ENCODE peak calls at places on chromosomes 3 and 15, in five cellular contexts. M is activated CD8-positive, alpha-beta T cell treated with anti-CD3 and anti-CD28 coated beads, Interleukin-2, amount 10 ng/mL, durations not matched to agents 7 days and 5 days; T is stimulated activated CD4-positive, alpha-beta T cell treated with anti-CD3 and anti-CD28 coated beads, Interleukin-15, amount 100 ng/mL, for 24 hours; U is B cell; D is activated T-helper 1 cell treated with anti-CD3 and anti-CD28 coated beads, Interleukin-12 subunit alpha, Interleukin-12 subunit beta, Interleukin-2, Interleukin-4 antibody, amounts not matched to agents 30 ng/mL and 10 ng/mL and 1 ng/mL, durations not matched to agents 14 hours and 24 hours and 36 hours. S is an unnamed sample.
A peak's percentile ranks its signal among the peaks of the same experiment; 100 is the strongest.

GRCh38 chr15:98712845-98713584 is 64.7 kb downstream of the IGF1R start:
- DNase-seq in M (no peak), T (no peak), U (no peak), D (no peak), S (no peak)

GRCh38 chr3:41334426-41334825 is 135.1 kb downstream of the CTNNB1 start:
- DNase-seq in M (no peak), T (no peak), U (no peak), D (no peak), S (peak; percentile 41)

GRCh38 chr3:168123211-168124173 is 27.8 kb upstream of the GOLIM4 start:
- DNase-seq in M (no peak), T (no peak), U (no peak), D (no peak), S (no peak)

GRCh38 chr3:100260685-100261480 is at the start of gene TBC1D23:
- DNase-seq in M (peak; percentile 99), T (peak; percentile 98), U (peak; percentile 99), D (peak; percentile 97), S (peak; percentile 100)

GRCh38 chr3:161104561-161105551 is at the start of gene B3GALNT1:
- DNase-seq in M (peak; percentile 63), T (peak; percentile 47), U (no peak), D (peak; percentile 5), S (peak; percentile 84)

GRCh38 chr3:77475545-77475944 is 435.6 kb downstream of the ROBO2 start:
- DNase-seq in M (no peak), T (no peak), U (no peak), D (no peak), S (no peak)

GRCh38 chr3:189701934-189702693 is 70.9 kb downstream of the TP63 start:
- DNase-seq in M (no peak), T (no peak), U (no peak), D (no peak), S (peak; percentile 81)

GRCh38 chr15:66943456-66944095 is 121.8 kb upstream of the SMAD3 start:
- DNase-seq in M (no peak), T (no peak), U (no peak), D (no peak), S (no peak)

GRCh38 chr15:25990245-25990644 is 127.1 kb upstream of the ATP10A start:
- DNase-seq in M (no peak), T (no peak), U (no peak), D (no peak), S (no peak)

GRCh38 chr3:120428904-120429303 is 21.9 kb downstream of the FSTL1 start:
- DNase-seq in M (no peak), T (no peak), U (no peak), D (no peak), S (no peak)

GRCh38 chr3:141065258-141065657 is 14.1 kb downstream of the SPSB4 start:
- DNase-seq in M (no peak), T (no peak), U (no peak), D (no peak), S (no peak)

GRCh38 chr15:40878785-40879184 is 4.8 kb upstream of the RHOV start:
- DNase-seq in M (peak; percentile 34), T (peak; percentile 40), U (no peak), D (peak; percentile 51), S (peak; percentile 73)

GRCh38 chr3:150495149-150495548 is 51.1 kb downstream of the SERP1 start:
- DNase-seq in M (no peak), T (no peak), U (no peak), D (no peak), S (no peak)

GRCh38 chr3:182596673-182597410 is 196.5 kb upstream of the ATP11B start:
- DNase-seq in M (no peak), T (no peak), U (no peak), D (no peak), S (no peak)

GRCh38 chr3:135034881-135035440 is 239.9 kb downstream of the EPHB1 start:
- DNase-seq in M (no peak), T (no peak), U (no peak), D (no peak), S (no peak)

GRCh38 chr3:99957086-99957821 is 139.6 kb downstream of the CMSS1 start:
- DNase-seq in M (no peak), T (no peak), U (no peak), D (no peak), S (no peak)

GRCh38 chr3:156760333-156760732 is 65.8 kb upstream of the LEKR1 start:
- DNase-seq in M (peak; percentile 24), T (no peak), U (no peak), D (no peak), S (peak; percentile 58)

S was measured in mesendoderm.